ENCODE peak calls at places on chromosomes 13 and 19, in eight cellular contexts. F is GM06990, C is fibroblast of mammary gland, O is WERI-Rb-1, I is dorsolateral prefrontal cortex, H is ovary, A is colonic mucosa, T is cardiac muscle cell. K is an unnamed sample.

GRCh38 chr13:112928958-112929777 is 39.8 kb upstream of the MCF2L start:
- DNase-seq in I (no peak), T (peak), O (no peak), C (peak), F (no peak), H (no peak), A (peak), K (no peak)

GRCh38 chr19:15829277-15829770 is 13.9 kb upstream of the OR10H1 start:
- DNase-seq in C (no peak), H (no peak), T (no peak), F (no peak), O (no peak), I (no peak), A (no peak), K (no peak)

GRCh38 chr19:8094336-8094735 is 41.8 kb downstream of the CCL25 start:
- DNase-seq in H (no peak), T (no peak), A (no peak), F (no peak), I (no peak), C (no peak), O (peak), K (no peak)

GRCh38 chr13:114004416-114005205 is 30.7 kb upstream of the C13orf46 start:
- DNase-seq in H (peak), C (peak), F (no peak), T (peak), O (no peak), I (no peak), A (no peak), K (no peak)

GRCh38 chr13:22031702-22032286 is 360.9 kb downstream of the FGF9 start:
- DNase-seq in I (no peak), H (no peak), A (no peak), O (no peak), F (no peak), T (no peak), C (no peak), K (no peak)

GRCh38 chr19:15869109-15869555 is 28.7 kb downstream of the CYP4F2 start:
- DNase-seq in H (no peak), C (peak), A (peak), F (no peak), T (peak), O (peak), I (peak), K (no peak)

GRCh38 chr13:32135655-32136054 is 104.1 kb downstream of the FRY start:
- DNase-seq in H (no peak), O (no peak), T (no peak), C (peak), F (no peak), A (no peak), I (no peak), K (no peak)

GRCh38 chr19:32022946-32023832 is 322.2 kb upstream of the ZNF507 start:
- DNase-seq in I (no peak), T (no peak), H (no peak), A (no peak), C (no peak), O (no peak), F (no peak), K (no peak)

GRCh38 chr13:99203601-99204579 is 3.2 kb downstream of the UBAC2 start:
- DNase-seq in T (no peak), I (no peak), A (peak), H (no peak), C (no peak), O (no peak), F (peak), K (no peak)

GRCh38 chr13:28530729-28531194 is 35.8 kb upstream of the FLT1 start:
- DNase-seq in O (no peak), F (no peak), I (no peak), A (no peak), H (no peak), T (peak), C (peak), K (no peak)

GRCh38 chr19:31553112-31553843 is 204.0 kb upstream of the TSHZ3 start:
- DNase-seq in O (no peak), A (no peak), I (no peak), F (no peak), T (no peak), C (no peak), H (no peak), K (no peak)

GRCh38 chr13:30186644-30187431 is 120.5 kb downstream of the KATNAL1 start:
- DNase-seq in O (no peak), H (no peak), I (no peak), F (no peak), T (no peak), A (no peak), C (no peak), K (no peak)

GRCh38 chr19:58002384-58003152 is at the start of gene ZNF606:
- DNase-seq in O (peak), F (peak), A (peak), H (peak), C (peak), T (peak), I (peak), K (peak)

GRCh38 chr19:45086453-45086852 is 6.5 kb upstream of the PPP1R37 start:
- DNase-seq in C (no peak), A (no peak), H (no peak), F (no peak), I (no peak), T (no peak), O (no peak), K (no peak)

GRCh38 chr13:101514695-101515275 is 62.3 kb downstream of the ITGBL1 start:
- DNase-seq in H (no peak), I (no peak), O (peak), F (peak), C (peak), T (peak), A (peak), K (no peak)

GRCh38 chr19:49442793-49443365 is 1.6 kb upstream of the SLC17A7 start:
- DNase-seq in H (peak), F (peak), O (peak), A (peak), I (peak), C (peak), T (peak), K (no peak)

DNA sequence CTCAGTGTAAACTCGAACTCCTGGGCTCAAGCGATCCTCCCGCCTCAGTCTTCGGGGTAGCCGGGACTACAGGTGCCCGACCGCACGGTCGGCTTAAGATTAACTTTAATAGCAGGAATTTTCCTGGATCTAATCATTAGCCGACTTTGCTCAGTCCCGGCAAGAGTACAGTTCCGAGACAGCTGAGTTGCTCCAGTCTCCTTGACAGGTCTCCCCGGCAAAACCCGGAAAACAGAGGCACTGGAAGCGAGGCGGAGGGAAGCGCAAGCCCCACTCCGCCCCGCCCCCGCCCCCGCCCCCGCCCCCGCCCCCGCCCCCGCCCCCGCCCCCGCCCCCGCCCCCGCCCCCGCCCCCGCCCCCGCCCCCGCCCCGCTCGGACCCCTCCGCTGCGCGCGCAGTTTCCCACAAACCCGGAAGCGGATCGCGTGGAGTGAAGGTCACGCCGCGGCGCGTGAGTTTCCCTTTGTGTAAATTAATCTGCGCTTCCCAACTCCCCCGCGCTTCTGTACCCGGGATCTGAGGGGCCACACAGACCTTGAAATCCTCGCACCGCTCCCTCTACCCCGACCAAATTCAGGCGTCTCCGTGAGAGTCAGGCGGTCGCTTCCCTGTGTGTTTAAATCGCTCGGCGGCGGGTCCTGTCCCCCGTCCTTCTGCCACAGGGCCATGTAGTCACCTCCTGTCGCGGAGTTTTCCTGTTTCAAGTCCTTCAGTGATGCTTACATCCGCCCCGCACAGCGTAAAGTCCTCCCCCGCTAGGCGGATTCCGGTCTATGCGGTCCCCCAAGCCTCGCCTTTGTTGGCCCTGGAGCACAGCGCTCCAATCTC is at the start of gene ZNF480:
- DNase-seq in I (peak), A (peak), F (peak), C (peak), H (peak), O (peak), T (peak), K (peak)
- TF ChIP-seq CTCF in I (no peak), A (no peak), F (peak), C (no peak), H (no peak), O (no peak), T (peak), K (peak)

DNA sequence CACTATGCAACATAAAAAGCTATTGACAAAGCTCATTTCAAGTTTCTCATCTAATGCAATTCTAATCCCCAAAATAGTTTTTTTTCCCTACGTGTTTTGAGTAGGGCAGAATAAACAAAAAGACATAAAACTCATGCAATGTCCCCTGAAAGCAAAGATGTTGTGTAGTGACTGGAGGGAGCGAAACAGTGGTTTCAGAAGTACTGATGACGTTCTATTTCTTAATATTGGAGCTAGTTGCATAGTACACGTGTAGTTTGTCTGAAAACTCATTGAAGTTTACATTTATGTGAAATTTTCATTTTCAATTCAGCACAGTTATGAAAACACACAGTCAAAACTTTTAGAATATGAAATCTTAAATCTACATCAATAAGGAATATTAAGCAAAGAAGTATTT is 31.6 kb downstream of the USP12 start:
- DNase-seq in C (no peak), F (no peak), O (no peak), T (no peak), I (no peak), A (no peak), H (no peak), K (no peak)
- H3K4me3 ChIP-seq in C (no peak), F (no peak), O (no peak), T (no peak), I (no peak), A (no peak), H (no peak), K (no peak)

GRCh38 chr19:51330366-51330765 is 11.6 kb downstream of the VSIG10L start:
- DNase-seq in A (no peak), O (no peak), H (no peak), F (no peak), I (no peak), C (no peak), T (no peak), K (no peak)

GRCh38 chr19:51325161-51325979 is 13.9 kb downstream of the IGLON5 start:
- DNase-seq in H (no peak), A (no peak), T (no peak), O (no peak), I (no peak), C (no peak), F (no peak), K (no peak)

GRCh38 chr19:51329411-51329810 is 12.5 kb downstream of the VSIG10L start:
- DNase-seq in O (no peak), H (no peak), F (no peak), A (no peak), T (no peak), C (no peak), I (no peak), K (no peak)

GRCh38 chr19:51326216-51327065 is 15.0 kb downstream of the IGLON5 start:
- DNase-seq in A (no peak), T (no peak), F (no peak), C (no peak), H (no peak), I (no peak), O (no peak), K (no peak)

GRCh38 chr19:51327066-51327985 is 14.6 kb downstream of the VSIG10L start:
- DNase-seq in O (no peak), C (peak), H (no peak), A (peak), I (no peak), T (peak), F (peak), K (no peak)
- TF ChIP-seq CTCF in O (no peak), C (peak), H (no peak), A (no peak), I (no peak), T (peak), F (peak), K (no peak)

GRCh38 chr19:43638214-43638990 is 1.2 kb downstream of the CADM4 start:
- DNase-seq in I (no peak), F (no peak), A (no peak), H (no peak), C (no peak), T (no peak), O (no peak), K (no peak)

GRCh38 chr19:43641333-43641732 is 1.7 kb upstream of the CADM4 start:
- DNase-seq in F (no peak), O (no peak), H (no peak), A (no peak), T (no peak), I (no peak), C (no peak), K (no peak)

GRCh38 chr19:43639507-43640423 is at the start of gene CADM4:
- DNase-seq in T (no peak), H (peak), F (no peak), C (no peak), I (peak), O (peak), A (peak), K (no peak)

GRCh38 chr19:43640424-43640757 is 741 bp upstream of the CADM4 start:
- DNase-seq in O (no peak), C (no peak), H (no peak), I (no peak), A (no peak), F (no peak), T (no peak), K (no peak)

DNA sequence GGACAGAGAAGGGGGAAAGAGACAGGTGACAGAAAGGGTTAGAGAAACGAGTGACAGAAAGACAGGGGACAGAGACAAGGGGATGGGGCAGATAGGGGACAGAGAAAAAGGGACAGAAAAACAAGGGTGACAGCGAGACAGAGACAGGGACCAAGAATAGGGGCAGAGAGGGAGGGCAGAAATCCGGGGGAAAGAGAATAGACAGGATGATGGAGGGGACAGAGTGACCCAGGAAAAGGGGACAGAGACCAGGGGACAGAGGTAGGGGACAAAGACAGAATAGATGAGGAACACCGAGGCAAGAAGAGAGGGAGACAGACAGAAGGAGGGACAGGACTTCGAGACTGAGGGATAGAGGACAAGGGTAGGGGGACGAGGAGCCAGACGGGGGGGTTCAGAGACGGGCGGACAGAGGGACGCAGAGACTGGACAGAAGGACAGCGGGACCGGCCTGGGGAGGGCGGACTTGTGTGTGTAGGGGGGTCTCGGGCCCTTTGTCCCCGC is 607 bp downstream of the CADM4 start:
- DNase-seq in T (no peak), C (no peak), H (no peak), I (no peak), F (no peak), A (no peak), O (no peak), K (no peak)
- H3K4me3 ChIP-seq in T (peak), C (no peak), H (peak), I (peak), F (no peak), A (no peak), O (peak), K (no peak)

GRCh38 chr19:17855333-17856152 is 4.2 kb upstream of the RPL18A start:
- DNase-seq in I (peak), O (peak), A (peak), H (peak), T (peak), F (peak), C (peak), K (no peak)
- TF ChIP-seq CTCF in I (peak), O (peak), A (peak), H (peak), T (peak), F (peak), C (peak), K (peak)

GRCh38 chr19:5290336-5291262 is 50.0 kb downstream of the PTPRS start:
- DNase-seq in T (no peak), H (no peak), O (no peak), I (peak), A (no peak), C (no peak), F (no peak), K (no peak)
- H3K4me3 ChIP-seq in T (no peak), H (no peak), O (no peak), I (peak), A (no peak), C (no peak), F (no peak), K (no peak)

DNA sequence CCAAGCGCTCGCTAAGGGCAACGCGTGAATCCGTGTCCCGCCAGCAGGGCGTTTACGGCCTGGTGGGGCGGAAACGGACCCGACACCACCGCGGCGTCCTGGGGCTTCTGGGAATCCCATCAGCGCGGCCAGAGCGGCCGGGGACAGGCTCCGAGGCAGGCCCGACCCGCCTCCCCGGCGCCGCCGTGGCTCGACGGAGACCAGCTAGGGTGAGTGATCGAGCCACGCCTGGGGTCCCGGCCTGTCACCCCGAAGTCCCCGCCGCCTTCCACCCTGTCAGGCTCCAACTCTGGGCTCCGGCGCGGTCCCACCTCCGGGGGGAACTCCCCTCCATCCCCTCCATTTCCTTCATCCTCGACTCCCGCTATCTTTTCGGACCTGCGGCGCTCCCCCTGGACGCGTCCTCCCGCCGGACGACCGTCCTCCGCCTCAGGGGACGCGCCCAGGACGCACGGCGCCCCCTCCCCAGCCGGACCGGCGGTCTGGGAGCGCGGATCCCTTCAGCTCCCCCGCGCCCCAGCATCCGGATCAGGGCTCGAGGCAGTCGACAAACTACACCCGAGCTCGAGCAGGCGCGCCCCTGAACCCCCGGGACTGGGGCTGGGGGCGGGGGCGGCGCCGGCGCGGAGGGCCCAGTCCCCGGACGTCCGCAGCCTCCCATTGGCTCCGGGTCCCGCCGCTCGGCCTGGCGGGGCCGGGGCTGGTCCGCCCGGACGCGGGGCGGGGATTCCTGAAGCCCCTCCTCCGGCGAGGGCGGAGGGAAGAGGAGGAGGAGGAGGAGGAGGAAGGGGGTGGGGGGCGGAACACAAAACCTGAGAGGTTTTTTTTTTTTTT is 643 bp upstream of the BICRA start:
- DNase-seq in F (peak), H (peak), T (peak), I (peak), C (peak), A (peak), O (peak), K (peak)
- TF ChIP-seq CTCF in F (peak), H (peak), T (no peak), I (no peak), C (peak), A (peak), O (peak), K (peak)

GRCh38 chr13:86882835-86883234 is 788.3 kb upstream of the SLITRK5 start:
- DNase-seq in F (no peak), T (no peak), C (no peak), I (no peak), A (no peak), O (no peak), H (no peak), K (no peak)

GRCh38 chr13:86882107-86882506 is 789.1 kb upstream of the SLITRK5 start:
- DNase-seq in H (no peak), A (no peak), T (no peak), C (no peak), F (no peak), O (no peak), I (no peak), K (no peak)

GRCh38 chr13:86881390-86881789 is 789.8 kb upstream of the SLITRK5 start:
- DNase-seq in F (no peak), T (no peak), C (no peak), O (no peak), A (no peak), I (no peak), H (no peak), K (no peak)

GRCh38 chr13:86877449-86877848 is 793.7 kb upstream of the SLITRK5 start:
- DNase-seq in C (no peak), H (no peak), A (no peak), I (no peak), O (no peak), T (no peak), F (no peak), K (no peak)
- H3K4me3 ChIP-seq in C (no peak), H (no peak), A (no peak), I (no peak), O (no peak), T (no peak), F (no peak), K (no peak)

DNA sequence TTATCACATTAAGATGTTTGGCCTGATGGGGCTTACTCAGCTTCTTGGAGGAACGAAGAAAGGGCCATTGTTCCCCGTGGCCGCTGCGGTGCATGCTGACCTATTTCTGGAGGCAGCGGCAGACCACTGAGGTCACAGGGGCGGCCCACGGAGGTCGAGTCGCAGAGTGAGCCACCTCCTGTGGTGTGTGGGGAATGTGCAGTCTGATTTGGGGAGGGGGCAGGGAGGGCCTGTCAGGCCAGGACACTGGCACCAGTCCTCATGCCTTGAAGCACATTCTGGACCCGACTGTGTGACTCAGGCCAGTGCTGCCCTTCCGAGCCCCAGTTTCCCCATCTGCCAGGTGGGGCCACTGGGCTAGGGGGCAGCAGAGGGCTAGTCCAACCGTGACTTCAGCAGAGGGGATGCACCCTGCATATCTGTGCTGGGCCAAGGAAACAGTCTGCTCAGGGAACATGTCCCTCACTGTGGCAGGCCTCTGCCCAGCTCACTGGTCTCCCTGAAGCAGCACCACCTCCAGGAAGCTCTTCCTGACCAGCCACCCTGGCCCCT is 6.3 kb downstream of the SLC7A10 start:
- DNase-seq in F (no peak), O (no peak), H (no peak), C (no peak), A (no peak), T (peak), I (no peak), K (no peak)
- TF ChIP-seq CTCF in F (peak), O (peak), H (no peak), C (peak), A (no peak), T (peak), I (no peak), K (peak)